ENCODE peak calls at places on chromosomes 2 and 18, in five cellular contexts. V, T, U, A and X are unnamed samples.

GRCh38 chr18:23231340-23232021 is 96.2 kb downstream of the CABLES1 start:
- DNase-seq in V (peak; percentile 12), T (no peak), U (peak; percentile 99), A (peak; percentile 73), X (no peak)

GRCh38 chr2:19648583-19648982 is 253.2 kb downstream of the TTC32 start:
- DNase-seq in V (no peak), T (no peak), U (peak; percentile 91), A (no peak), X (no peak)

GRCh38 chr2:12847694-12848093 is 131.0 kb downstream of the TRIB2 start:
- DNase-seq in V (no peak), T (no peak), U (no peak), A (no peak), X (no peak)

GRCh38 chr2:109339519-109339991 is 210.6 kb downstream of the SH3RF3 start:
- DNase-seq in V (no peak), T (no peak), U (peak; percentile 76), A (no peak), X (no peak)

GRCh38 chr2:51065276-51065675 is 33.3 kb upstream of the NRXN1 start:
- DNase-seq in V (no peak), T (no peak), U (no peak), A (no peak), X (no peak)

GRCh38 chr18:35376393-35376741 is 770 bp downstream of the ZNF396 start:
- DNase-seq in V (no peak), T (peak; percentile 49), U (no peak), A (no peak), X (peak; percentile 61)

GRCh38 chr2:43453771-43454170 is 142.1 kb downstream of the THADA start:
- DNase-seq in V (no peak), T (no peak), U (no peak), A (no peak), X (no peak)

GRCh38 chr2:190216829-190217228 is 102.8 kb downstream of the HIBCH start:
- DNase-seq in V (no peak), T (peak; percentile 95), U (no peak), A (no peak), X (peak; percentile 93)

GRCh38 chr2:101360229-101360628 is 27.1 kb downstream of the CREG2 start:
- DNase-seq in V (no peak), T (no peak), U (no peak), A (no peak), X (no peak)

GRCh38 chr2:34105015-34105767 is 506.1 kb upstream of the FAM98A start:
- DNase-seq in V (no peak), T (peak; percentile 5), U (peak; percentile 80), A (no peak), X (no peak)

GRCh38 chr2:101725515-101726192 is 28.1 kb downstream of the MAP4K4 start:
- DNase-seq in V (no peak), T (peak; percentile 74), U (peak; percentile 39), A (no peak), X (no peak)

GRCh38 chr2:99940963-99941362 is 201.4 kb downstream of the AFF3 start:
- DNase-seq in V (no peak), T (no peak), U (peak; percentile 4), A (no peak), X (peak; percentile 35)

GRCh38 chr2:61275575-61276184 is 113.7 kb downstream of the C2orf74 start:
- DNase-seq in V (no peak), T (no peak), U (no peak), A (no peak), X (no peak)

GRCh38 chr2:219536967-219537366 is 6.6 kb downstream of the CHPF start:
- DNase-seq in V (no peak), T (no peak), U (no peak), A (no peak), X (no peak)

GRCh38 chr2:85506768-85507181 is 32.2 kb upstream of the MAT2A start:
- DNase-seq in V (no peak), T (no peak), U (no peak), A (no peak), X (no peak)